ENCODE peak calls at places on chromosomes 7 and 10, in seven cellular contexts. D is sigmoid colon, V is mammary epithelial cell, Y is fibroblast of the aortic adventitia, B is NCI-H1930, H is HT-29, R is heart left ventricle. P is an unnamed sample.

GRCh38 chr7:131188367-131189339 is 139.0 kb upstream of the MKLN1 start:
- DNase-seq in H (no peak), R (no peak), B (no peak), V (peak), D (peak), Y (peak), P (no peak)

GRCh38 chr10:36465604-36466379 is 659.6 kb upstream of the ANKRD30A start:
- DNase-seq in R (no peak), Y (no peak), D (no peak), V (no peak), B (no peak), H (no peak), P (no peak)

GRCh38 chr10:63562857-63563256 is 41.7 kb downstream of the REEP3 start:
- DNase-seq in R (no peak), B (no peak), V (no peak), H (no peak), D (no peak), Y (no peak), P (no peak)

GRCh38 chr7:132656846-132657776 is 80.8 kb upstream of the PLXNA4 start:
- DNase-seq in B (no peak), D (no peak), V (no peak), R (no peak), Y (peak), H (peak), P (no peak)

GRCh38 chr7:91051966-91052365 is 212.3 kb upstream of the FZD1 start:
- DNase-seq in R (no peak), B (no peak), H (no peak), D (no peak), Y (no peak), V (no peak), P (no peak)

GRCh38 chr10:112261281-112261822 is 21.8 kb upstream of the TECTB start:
- DNase-seq in D (no peak), R (no peak), Y (peak), H (no peak), B (no peak), V (no peak), P (no peak)

GRCh38 chr7:40899651-40900507 is 765.1 kb downstream of the SUGCT start:
- DNase-seq in B (no peak), V (no peak), H (no peak), D (peak), Y (no peak), R (no peak), P (no peak)

GRCh38 chr10:1399431-1400120 is 337.7 kb downstream of the ADARB2 start:
- DNase-seq in Y (no peak), D (no peak), B (no peak), H (no peak), R (no peak), V (no peak), P (no peak)

GRCh38 chr7:146176790-146177189 is 60.2 kb downstream of the CNTNAP2 start:
- DNase-seq in B (no peak), V (no peak), H (no peak), R (no peak), D (no peak), Y (no peak), P (no peak)

GRCh38 chr10:109593686-109594085 is 329.6 kb downstream of the XPNPEP1 start:
- DNase-seq in B (no peak), R (no peak), V (no peak), H (no peak), Y (no peak), D (no peak), P (no peak)

GRCh38 chr7:26189000-26189539 is 11.5 kb downstream of the HNRNPA2B1 start:
- DNase-seq in V (no peak), B (no peak), D (no peak), H (no peak), R (no peak), Y (no peak), P (no peak)

GRCh38 chr10:15787426-15787825 is 67.7 kb upstream of the ITGA8 start:
- DNase-seq in R (no peak), D (no peak), B (no peak), H (no peak), Y (no peak), V (no peak), P (no peak)

GRCh38 chr10:52245547-52245946 is 68.5 kb upstream of the DKK1 start:
- DNase-seq in H (no peak), Y (no peak), V (no peak), B (no peak), R (no peak), D (no peak), P (no peak)

GRCh38 chr10:103781329-103782061 is 73.9 kb downstream of the SH3PXD2A start:
- DNase-seq in H (peak), B (no peak), Y (peak), V (peak), D (no peak), R (peak), P (no peak)

GRCh38 chr7:47622946-47623640 is 41.2 kb upstream of the TNS3 start:
- DNase-seq in B (no peak), V (no peak), H (no peak), D (peak), Y (peak), R (peak), P (no peak)

GRCh38 chr7:27161214-27161720 is 4.1 kb downstream of the HOXA9 start:
- DNase-seq in Y (no peak), H (no peak), B (no peak), D (peak), V (no peak), R (no peak), P (no peak)